ENCODE peak calls at places on chromosomes 12 and 14, in six cellular contexts. D is astrocyte of the spinal cord, A is fibroblast of mammary gland, N is transverse colon, Q is heart left ventricle, P is tibial artery. O is an unnamed sample.

GRCh38 chr12:83156800-83157199 is 470.1 kb downstream of the TMTC2 start:
- DNase-seq in N (no peak), A (no peak), P (no peak), D (no peak), Q (no peak), O (no peak)

GRCh38 chr12:56190695-56191155 is 1.4 kb upstream of the SMARCC2 start:
- DNase-seq in N (no peak), Q (no peak), A (peak), D (no peak), P (no peak), O (no peak)

GRCh38 chr12:123120452-123121166 is 30.3 kb downstream of the PITPNM2 start:
- DNase-seq in A (peak), P (no peak), D (no peak), Q (peak), N (no peak), O (no peak)

GRCh38 chr12:1587927-1588573 is 6.3 kb downstream of the FBXL14 start:
- DNase-seq in A (no peak), Q (no peak), N (no peak), P (no peak), D (peak), O (no peak)

GRCh38 chr12:13198921-13199320 is 2.4 kb downstream of the EMP1 start:
- DNase-seq in Q (no peak), N (no peak), P (no peak), D (peak), A (peak), O (peak)

GRCh38 chr12:89829434-89829975 is 120.9 kb upstream of the ATP2B1 start:
- DNase-seq in D (no peak), N (no peak), Q (no peak), A (no peak), P (no peak), O (no peak)

GRCh38 chr14:98056946-98057345 is 1215.1 kb downstream of the BCL11B start:
- DNase-seq in D (no peak), N (no peak), A (no peak), P (no peak), Q (no peak), O (no peak)

GRCh38 chr14:92511472-92512247 is 1.9 kb upstream of the RIN3 start:
- DNase-seq in D (peak), P (no peak), Q (no peak), N (peak), A (peak), O (no peak)

GRCh38 chr14:22163051-22163450 is 426.0 kb downstream of the DAD1 start:
- DNase-seq in P (no peak), D (peak), Q (no peak), A (peak), N (no peak), O (no peak)

GRCh38 chr12:91804533-91804932 is 341.1 kb downstream of the BTG1 start:
- DNase-seq in A (peak), P (no peak), D (peak), N (no peak), Q (no peak), O (no peak)

GRCh38 chr12:113488322-113488721 is 16.7 kb upstream of the LHX5 start:
- DNase-seq in Q (no peak), N (no peak), A (no peak), D (no peak), P (no peak), O (no peak)

GRCh38 chr14:68255697-68256178 is 436.2 kb downstream of the RAD51B start:
- DNase-seq in A (peak), P (no peak), Q (no peak), D (peak), N (no peak), O (no peak)

GRCh38 chr14:68704736-68705720 is 87.8 kb downstream of the ZFP36L1 start:
- DNase-seq in N (no peak), D (no peak), Q (no peak), P (peak), A (peak), O (no peak)

GRCh38 chr12:58453306-58453705 is 467.0 kb downstream of the LRIG3 start:
- DNase-seq in N (no peak), Q (no peak), A (no peak), D (no peak), P (no peak), O (no peak)

GRCh38 chr12:89762498-89763170 is 54.0 kb upstream of the ATP2B1 start:
- DNase-seq in D (no peak), N (no peak), Q (no peak), P (no peak), A (no peak), O (no peak)

GRCh38 chr12:59041241-59042121 is 121.2 kb upstream of the LRIG3 start:
- DNase-seq in P (no peak), N (no peak), A (peak), D (peak), Q (no peak), O (no peak)

GRCh38 chr14:24665440-24665991 is 31.5 kb upstream of the GZMB start:
- DNase-seq in P (no peak), A (no peak), D (no peak), N (no peak), Q (no peak), O (no peak)

GRCh38 chr12:43294881-43295280 is 257.1 kb downstream of the ADAMTS20 start:
- DNase-seq in N (no peak), Q (no peak), D (peak), P (no peak), A (no peak), O (no peak)

GRCh38 chr12:114444422-114445279 is 38.7 kb upstream of the TBX5 start:
- DNase-seq in Q (no peak), A (no peak), N (no peak), D (peak), P (no peak), O (no peak)

GRCh38 chr14:50064993-50065392 is 51.4 kb downstream of the VCPKMT start:
- DNase-seq in P (no peak), Q (no peak), N (peak), A (peak), D (peak), O (no peak)

GRCh38 chr14:33671556-33671955 is 279.3 kb downstream of the EGLN3 start:
- DNase-seq in A (no peak), Q (no peak), N (no peak), D (no peak), P (no peak), O (no peak)

GRCh38 chr12:113409462-113410124 is 5.9 kb upstream of the SDS start:
- DNase-seq in Q (no peak), N (no peak), D (no peak), A (no peak), P (no peak), O (no peak)

GRCh38 chr14:74528406-74528805 is 34.8 kb downstream of the ISCA2 start:
- DNase-seq in D (no peak), A (no peak), P (no peak), N (no peak), Q (peak), O (no peak)
- H3K4me3 ChIP-seq in D (no peak), A (no peak), P (no peak), N (no peak), Q (no peak), O (no peak)

GRCh38 chr12:120643574-120643973 is 3.1 kb downstream of the CABP1 start:
- DNase-seq in D (no peak), Q (no peak), N (no peak), A (no peak), P (no peak), O (no peak)

GRCh38 chr12:120642806-120643205 is 2.4 kb downstream of the CABP1 start:
- DNase-seq in Q (no peak), D (no peak), P (no peak), A (peak), N (no peak), O (no peak)

GRCh38 chr12:120640840-120641833 is 711 bp downstream of the CABP1 start:
- DNase-seq in N (peak), A (peak), D (peak), P (no peak), Q (peak), O (peak)

GRCh38 chr12:120642086-120642485 is 1.7 kb downstream of the CABP1 start:
- DNase-seq in A (no peak), Q (no peak), D (no peak), P (no peak), N (no peak), O (no peak)

DNA sequence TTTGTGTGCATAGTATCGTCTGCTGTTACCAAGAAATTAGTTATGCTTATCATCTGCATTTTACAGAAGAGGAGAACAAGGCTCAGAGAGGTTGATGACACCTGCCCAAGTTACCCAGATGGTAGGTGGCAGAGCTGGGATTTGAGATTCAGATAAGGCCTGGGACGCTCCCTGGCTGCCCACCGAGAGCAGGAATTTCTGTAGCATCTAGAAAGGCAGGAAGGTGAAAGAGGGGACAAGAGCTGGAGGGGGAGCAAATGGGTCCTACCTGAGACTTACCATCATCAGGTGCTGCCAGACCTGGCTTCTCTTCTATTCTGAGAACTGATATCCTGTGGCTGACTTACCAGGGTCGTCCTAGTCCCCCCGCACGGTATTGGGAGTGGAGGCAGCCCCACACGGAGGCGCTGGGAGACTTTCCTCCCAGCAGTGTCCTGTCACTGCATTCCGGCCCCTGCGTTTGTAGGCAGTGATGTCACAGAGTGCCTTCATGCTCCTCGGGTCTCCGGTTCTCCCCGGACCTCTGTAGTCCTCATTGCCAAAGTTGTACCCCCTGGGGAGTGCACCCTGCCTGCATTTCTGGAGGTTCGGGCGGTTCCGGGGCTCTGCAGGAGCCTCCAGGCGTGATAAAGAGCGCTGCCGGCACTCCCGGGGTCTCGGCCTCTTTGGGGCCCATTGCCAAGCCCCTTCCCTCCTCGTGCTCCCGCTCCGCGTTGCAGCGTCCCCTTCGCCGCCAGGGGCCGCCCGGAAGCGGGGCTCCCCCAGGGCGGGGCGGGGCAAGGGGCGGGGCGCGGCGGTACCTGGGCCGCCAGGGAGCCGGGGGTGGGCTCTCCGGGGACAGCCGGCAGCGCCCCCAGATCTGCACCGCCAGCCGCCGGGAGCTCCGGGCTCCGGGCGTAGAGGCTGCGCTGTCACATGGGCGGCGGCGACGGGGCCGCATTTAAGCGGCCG is at the start of gene CABP1:
- DNase-seq in A (no peak), P (no peak), D (no peak), Q (no peak), N (peak), O (peak)
- TF ChIP-seq CTCF in A (no peak), P (no peak), D (no peak), Q (no peak), N (peak), O (no peak)

DNA sequence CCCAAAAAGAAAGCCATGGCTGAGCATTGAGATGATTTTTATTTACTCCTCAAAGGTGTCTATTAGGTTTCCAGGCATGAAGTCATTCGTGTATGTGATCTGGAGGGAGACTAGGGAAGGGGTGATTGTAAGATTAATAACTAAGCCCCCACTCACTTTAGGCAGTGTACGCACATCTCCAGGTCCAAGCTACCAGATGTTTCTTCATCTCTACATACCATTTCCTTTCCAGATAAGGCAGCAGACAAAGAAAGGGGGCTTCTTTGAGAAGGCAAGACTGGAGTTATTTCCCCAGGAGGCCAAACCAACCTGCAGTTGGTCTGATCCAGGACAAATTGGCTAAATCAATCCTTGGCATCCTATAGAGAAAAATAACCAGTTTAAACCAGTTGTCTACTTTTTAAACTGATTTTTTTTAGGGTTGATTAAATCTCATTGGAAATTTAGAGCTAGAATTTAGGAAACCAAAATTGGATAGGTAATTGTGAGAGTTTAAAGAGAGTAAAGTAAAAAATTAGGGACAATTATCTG is 3.9 kb downstream of the HOXC13 start:
- DNase-seq in D (no peak), A (no peak), Q (no peak), N (no peak), P (no peak), O (no peak)
- H3K4me3 ChIP-seq in D (no peak), A (no peak), Q (no peak), N (no peak), P (no peak), O (no peak)

DNA sequence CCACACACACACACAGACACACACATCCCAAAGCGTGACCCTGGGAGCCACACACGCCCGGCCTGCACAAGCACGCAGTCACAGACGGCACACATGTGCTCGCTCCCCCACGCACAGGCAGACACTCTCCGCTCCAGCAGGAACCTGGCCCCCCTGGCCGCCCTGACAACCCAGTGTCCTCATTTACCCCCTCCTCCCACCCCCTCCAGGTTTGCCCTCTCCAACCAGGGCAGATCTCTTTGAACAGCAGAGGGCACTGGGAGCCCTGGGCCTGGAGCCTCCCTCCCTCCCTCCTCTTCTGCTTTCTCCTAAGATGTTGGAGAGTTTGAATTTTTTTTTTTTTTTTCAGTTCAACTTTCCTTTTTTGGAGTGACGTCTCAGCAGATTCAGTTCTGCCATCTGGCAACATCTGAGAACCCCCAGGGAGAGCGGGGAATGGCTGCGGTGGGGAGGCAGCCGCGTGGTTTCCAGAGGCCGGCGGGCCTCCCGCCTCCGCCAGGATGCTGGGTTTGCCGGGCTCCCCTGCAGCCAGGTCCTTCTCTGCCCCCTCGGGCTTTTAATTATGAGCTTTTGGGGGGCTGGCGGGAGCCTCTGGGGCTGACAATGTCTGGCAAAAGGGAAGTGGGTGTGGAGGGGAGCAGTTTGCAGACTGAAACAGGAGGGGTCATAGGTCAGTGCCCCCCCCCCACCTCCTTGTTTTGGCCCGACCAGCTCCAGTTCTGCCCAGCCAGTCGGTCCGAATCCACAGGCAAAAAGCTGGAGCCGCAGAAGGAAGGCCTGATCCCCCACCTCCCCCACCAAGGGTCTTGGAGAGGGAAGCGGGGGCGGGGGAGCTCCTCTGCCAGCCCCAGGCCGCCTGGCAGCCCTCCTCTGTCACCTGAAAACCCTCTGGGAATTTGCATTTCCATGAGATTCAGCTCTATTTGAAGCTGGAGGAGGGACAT is 1.3 kb upstream of the NCOR2 start:
- DNase-seq in P (peak), N (peak), A (peak), D (peak), Q (peak), O (peak)
- TF ChIP-seq CTCF in P (no peak), N (peak), A (peak), D (peak), Q (no peak), O (peak)

GRCh38 chr12:104374071-104374470 is 70.5 kb downstream of the EID3 start:
- DNase-seq in D (no peak), Q (no peak), P (no peak), N (no peak), A (no peak), O (no peak)
- H3K4me3 ChIP-seq in D (no peak), Q (no peak), P (no peak), N (no peak), A (no peak), O (no peak)

GRCh38 chr12:66351301-66351700 is 49.0 kb downstream of the HELB start:
- DNase-seq in D (no peak), A (no peak), P (no peak), N (no peak), Q (no peak), O (no peak)
- TF ChIP-seq CTCF in D (no peak), A (no peak), P (no peak), N (no peak), Q (no peak), O (no peak)

GRCh38 chr14:99272669-99273024 is 650 bp upstream of the BCL11B start:
- DNase-seq in D (no peak), Q (no peak), A (no peak), N (no peak), P (no peak), O (no peak)

GRCh38 chr14:99275222-99275584 is 3.2 kb upstream of the BCL11B start:
- DNase-seq in A (no peak), Q (no peak), N (no peak), D (no peak), P (no peak), O (no peak)

GRCh38 chr14:99273025-99273723 is 1.2 kb upstream of the BCL11B start:
- DNase-seq in P (no peak), D (no peak), Q (no peak), N (peak), A (no peak), O (no peak)

GRCh38 chr14:99274346-99275221 is 2.6 kb upstream of the BCL11B start:
- DNase-seq in P (peak), D (peak), Q (peak), N (peak), A (peak), O (peak)

DNA sequence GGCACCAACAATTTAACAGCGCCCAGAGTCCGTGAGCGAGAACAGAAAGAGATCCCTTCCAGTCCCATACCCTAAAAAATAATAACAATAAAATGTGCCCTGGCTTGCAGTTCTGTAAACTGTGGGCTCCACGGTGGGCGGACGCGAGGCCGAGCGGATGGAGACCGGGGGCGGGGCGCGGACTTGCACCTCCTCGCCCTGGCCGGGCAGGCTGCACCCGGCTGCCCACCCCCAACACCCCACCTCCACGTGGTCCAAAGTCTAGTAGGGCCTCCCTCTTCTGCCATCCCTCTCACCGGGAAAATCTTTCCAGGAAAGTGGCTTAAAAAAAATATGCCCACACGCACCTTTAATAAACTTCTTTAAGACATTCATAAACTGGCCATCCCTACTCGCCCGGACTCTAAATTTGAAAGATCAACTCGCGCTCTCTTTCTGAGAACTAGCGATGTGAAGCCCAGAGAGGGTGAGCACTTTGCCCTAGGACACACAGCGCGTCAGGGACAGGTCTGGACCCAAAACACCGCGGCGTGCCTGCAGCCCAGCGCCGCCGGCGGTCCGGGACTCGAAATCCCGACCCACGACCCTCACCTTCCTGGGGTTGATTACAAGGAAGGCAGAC is 1.8 kb upstream of the BCL11B start:
- DNase-seq in A (no peak), N (peak), D (no peak), P (no peak), Q (no peak), O (no peak)
- H3K4me3 ChIP-seq in A (peak), N (peak), D (peak), P (peak), Q (peak), O (peak)

GRCh38 chr12:93767524-93767863 is 90.3 kb downstream of the CRADD start:
- DNase-seq in D (no peak), Q (no peak), A (no peak), P (no peak), N (no peak), O (no peak)
- TF ChIP-seq CTCF in D (no peak), Q (no peak), A (no peak), P (no peak), N (no peak), O (no peak)